ENCODE peak calls at places on chromosomes 7 and 10, in four cellular contexts. H is fibroblast of lung, D is stomach, Q is BE2C. W is an unnamed sample.

GRCh38 chr7:109696723-109697122 is 1127.0 kb downstream of the DNAJB9 start:
- DNase-seq in D (no peak), Q (no peak), H (no peak), W (no peak)

GRCh38 chr10:93921338-93921737 is 27.6 kb downstream of the SLC35G1 start:
- DNase-seq in D (no peak), Q (peak), H (no peak), W (no peak)

GRCh38 chr10:75883081-75883480 is 451.7 kb downstream of the LRMDA start:
- DNase-seq in D (no peak), Q (no peak), H (no peak), W (no peak)

GRCh38 chr10:70834448-70835151 is 18.9 kb downstream of the SGPL1 start:
- DNase-seq in Q (no peak), D (no peak), H (no peak), W (no peak)

GRCh38 chr7:117350027-117350426 is 27.2 kb upstream of the WNT2 start:
- DNase-seq in D (no peak), Q (no peak), H (no peak), W (no peak)

GRCh38 chr10:128843972-128844371 is 623.1 kb upstream of the MGMT start:
- DNase-seq in Q (no peak), H (no peak), D (no peak), W (no peak)

GRCh38 chr7:38383281-38383680 is 109.8 kb upstream of the TARP start:
- DNase-seq in Q (no peak), H (peak), D (no peak), W (no peak)

GRCh38 chr7:100570954-100571828 is 2.5 kb downstream of the SAP25 start:
- DNase-seq in H (peak), Q (no peak), D (no peak), W (no peak)

GRCh38 chr10:105042906-105043552 is 401.9 kb downstream of the SORCS3 start:
- DNase-seq in H (no peak), Q (no peak), D (no peak), W (no peak)

GRCh38 chr10:124091646-124092269 is 1.6 kb downstream of the CHST15 start:
- DNase-seq in H (peak), D (no peak), Q (peak), W (no peak)

GRCh38 chr7:99728615-99729014 is 6.4 kb downstream of the CYP3A7 start:
- DNase-seq in Q (no peak), H (no peak), D (no peak), W (no peak)

GRCh38 chr10:116669832-116670644 is 49.3 kb downstream of the PNLIPRP2 start:
- DNase-seq in H (peak), Q (peak), D (no peak), W (no peak)

GRCh38 chr10:5325076-5325475 is 39.7 kb upstream of the UCN3 start:
- DNase-seq in H (no peak), Q (no peak), D (no peak), W (no peak)

GRCh38 chr10:91909178-91909677 is at the start of gene FGFBP3:
- DNase-seq in Q (peak), D (no peak), H (peak), W (no peak)

GRCh38 chr7:135143874-135144668 is 3.8 kb upstream of the TMEM140 start:
- DNase-seq in H (no peak), Q (no peak), D (no peak), W (no peak)

GRCh38 chr10:110226555-110226925 is 19.1 kb downstream of the MXI1 start:
- DNase-seq in D (peak), Q (peak), H (peak), W (peak)

GRCh38 chr7:75951506-75951905 is 36.6 kb downstream of the POR start:
- DNase-seq in Q (no peak), D (no peak), H (peak), W (no peak)

GRCh38 chr10:103395754-103396066 is 565 bp downstream of the ATP5MK start:
- DNase-seq in H (peak), D (no peak), Q (no peak), W (no peak)

GRCh38 chr10:12042409-12042796 is 206 bp downstream of the UPF2 start:
- DNase-seq in H (peak), Q (peak), D (peak), W (no peak)

GRCh38 chr10:69421611-69422308 is 5.0 kb upstream of the TACR2 start:
- DNase-seq in D (no peak), H (no peak), Q (no peak), W (no peak)

GRCh38 chr10:4561301-4561700 is 264.7 kb upstream of the AKR1E2 start:
- DNase-seq in Q (no peak), H (no peak), D (no peak), W (no peak)

GRCh38 chr10:117216611-117217195 is 19.4 kb downstream of the KCNK18 start:
- DNase-seq in H (peak), Q (peak), D (peak), W (peak)

GRCh38 chr7:24572421-24573007 is 738 bp upstream of the PALS2 start:
- DNase-seq in Q (peak), D (no peak), H (peak), W (peak)

GRCh38 chr10:21527634-21528451 is 2.4 kb upstream of the SKIDA1 start:
- DNase-seq in D (no peak), H (peak), Q (no peak), W (no peak)

GRCh38 chr7:43700059-43700501 is 29.2 kb downstream of the COA1 start:
- DNase-seq in Q (no peak), D (no peak), H (peak), W (no peak)

GRCh38 chr7:39458346-39458745 is 107.9 kb upstream of the YAE1 start:
- DNase-seq in Q (peak), H (no peak), D (no peak), W (no peak)

GRCh38 chr10:82397859-82398258 is 522.9 kb downstream of the NRG3 start:
- DNase-seq in H (no peak), Q (peak), D (no peak), W (no peak)

GRCh38 chr10:101228682-101229274 is 485 bp downstream of the LBX1 start:
- DNase-seq in H (no peak), Q (no peak), D (no peak), W (no peak)

GRCh38 chr7:87027900-87028299 is 31.6 kb downstream of the ELAPOR2 start:
- DNase-seq in Q (no peak), H (no peak), D (no peak), W (no peak)

GRCh38 chr10:86366033-86366901 is at the start of gene GRID1:
- DNase-seq in H (peak), Q (peak), D (no peak), W (no peak)

GRCh38 chr10:130171196-130171595 is 35.0 kb downstream of the GLRX3 start:
- DNase-seq in Q (no peak), D (no peak), H (no peak), W (no peak)

GRCh38 chr7:2760098-2760889 is 72.3 kb downstream of the AMZ1 start:
- DNase-seq in H (peak), D (peak), Q (peak), W (no peak)

GRCh38 chr10:119654540-119654939 is 3.4 kb downstream of the BAG3 start:
- DNase-seq in H (no peak), Q (peak), D (peak), W (no peak)

GRCh38 chr7:119270045-119270464 is 1002.9 kb upstream of the KCND2 start:
- DNase-seq in H (peak), Q (peak), D (peak), W (no peak)

GRCh38 chr7:152108359-152108758 is 82.9 kb downstream of the GALNT11 start:
- DNase-seq in H (no peak), D (no peak), Q (no peak), W (no peak)
- TF ChIP-seq CTCF in H (no peak), D (no peak), Q (no peak), W (no peak)

GRCh38 chr7:150927157-150927953 is 50.8 kb downstream of the KCNH2 start:
- DNase-seq in D (no peak), Q (no peak), H (no peak), W (no peak)

GRCh38 chr7:150924256-150924851 is 53.8 kb downstream of the KCNH2 start:
- DNase-seq in H (no peak), D (peak), Q (no peak), W (no peak)

GRCh38 chr7:150931199-150931869 is 46.8 kb downstream of the KCNH2 start:
- DNase-seq in H (no peak), Q (peak), D (peak), W (no peak)

GRCh38 chr7:150926066-150926465 is 52.1 kb downstream of the KCNH2 start:
- DNase-seq in H (no peak), D (no peak), Q (no peak), W (no peak)

GRCh38 chr7:150927954-150928340 is 50.2 kb downstream of the KCNH2 start:
- DNase-seq in H (no peak), D (no peak), Q (no peak), W (no peak)
- TF ChIP-seq CTCF in H (peak), D (no peak), Q (peak), W (no peak)

DNA sequence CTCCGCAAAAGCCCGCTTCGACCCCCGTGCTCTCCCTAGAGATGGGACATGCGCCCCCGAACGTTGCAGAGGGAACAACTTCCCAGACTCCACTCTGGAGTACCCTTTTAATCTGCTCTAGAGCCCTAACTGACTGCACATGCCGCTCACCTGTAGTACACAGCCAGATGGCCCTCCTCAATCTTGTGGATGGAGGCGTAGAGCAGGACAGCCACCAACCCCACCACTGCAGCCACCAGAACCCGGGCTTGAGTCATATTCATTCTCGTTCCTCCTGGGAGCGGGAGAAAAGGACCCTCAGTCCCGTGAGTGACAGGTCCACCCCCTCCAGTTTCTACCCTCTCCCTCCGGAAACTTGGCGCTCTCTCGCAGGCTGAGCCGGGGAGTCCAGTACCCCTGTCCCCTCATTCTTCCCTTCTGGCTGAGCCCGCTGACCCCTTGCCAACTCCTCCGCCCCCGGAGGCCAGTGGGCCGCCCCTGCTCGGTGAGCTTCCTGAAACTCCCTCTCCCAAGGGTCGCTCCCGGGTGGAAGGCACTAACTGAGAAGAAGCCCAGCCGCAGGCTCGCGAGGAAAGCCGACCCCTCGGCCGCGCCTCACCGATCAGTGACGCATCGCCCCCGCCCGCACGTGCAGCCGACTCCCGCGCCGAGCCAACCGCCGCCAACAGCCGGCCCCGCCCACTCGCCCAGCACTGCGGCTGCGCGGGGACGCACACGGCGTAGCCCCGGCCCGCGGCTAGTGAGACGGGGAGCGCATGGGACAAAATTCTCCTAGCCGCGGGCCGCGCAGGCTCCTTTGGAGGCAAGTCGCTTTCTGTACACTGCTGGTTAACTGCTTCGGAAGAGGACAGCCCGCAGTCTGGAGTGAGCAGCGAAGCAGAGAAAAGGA is at the start of gene ERLIN1:
- DNase-seq in Q (peak), D (peak), H (peak), W (peak)
- TF ChIP-seq CTCF in Q (no peak), D (no peak), H (no peak), W (no peak)

DNA sequence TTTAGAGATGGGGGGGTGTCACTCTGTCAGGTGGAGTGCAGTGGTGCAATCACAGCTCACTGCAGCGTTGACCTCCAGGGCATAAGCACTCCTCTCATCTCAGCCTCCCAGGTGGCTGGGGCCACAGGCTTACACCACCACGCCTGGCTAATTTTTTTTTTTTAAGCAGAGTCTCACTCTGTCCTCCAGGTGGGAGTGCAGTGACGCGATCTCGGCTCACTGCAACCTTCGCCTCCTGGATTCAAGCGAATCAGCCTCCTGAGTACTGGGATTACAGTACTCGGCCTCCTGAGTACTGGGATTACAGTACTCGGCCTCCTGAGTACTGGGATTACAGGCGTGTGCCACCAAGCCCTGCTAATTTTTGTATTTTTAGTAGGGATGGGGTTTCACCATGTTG is 23.6 kb upstream of the PPIA start:
- DNase-seq in H (no peak), Q (no peak), D (no peak), W (no peak)
- TF ChIP-seq CTCF in H (no peak), Q (peak), D (no peak), W (no peak)

GRCh38 chr7:56081626-56082340 is 11.0 kb downstream of the PHKG1 start:
- DNase-seq in D (no peak), H (no peak), Q (no peak), W (no peak)

GRCh38 chr7:56077681-56078080 is 13.6 kb downstream of the SUMF2 start:
- DNase-seq in H (no peak), D (no peak), Q (no peak), W (no peak)

GRCh38 chr7:56083150-56083785 is 9.5 kb downstream of the PHKG1 start:
- DNase-seq in D (no peak), H (no peak), Q (peak), W (no peak)

GRCh38 chr7:56078196-56078595 is 14.1 kb downstream of the SUMF2 start:
- DNase-seq in D (no peak), Q (no peak), H (no peak), W (no peak)

DNA sequence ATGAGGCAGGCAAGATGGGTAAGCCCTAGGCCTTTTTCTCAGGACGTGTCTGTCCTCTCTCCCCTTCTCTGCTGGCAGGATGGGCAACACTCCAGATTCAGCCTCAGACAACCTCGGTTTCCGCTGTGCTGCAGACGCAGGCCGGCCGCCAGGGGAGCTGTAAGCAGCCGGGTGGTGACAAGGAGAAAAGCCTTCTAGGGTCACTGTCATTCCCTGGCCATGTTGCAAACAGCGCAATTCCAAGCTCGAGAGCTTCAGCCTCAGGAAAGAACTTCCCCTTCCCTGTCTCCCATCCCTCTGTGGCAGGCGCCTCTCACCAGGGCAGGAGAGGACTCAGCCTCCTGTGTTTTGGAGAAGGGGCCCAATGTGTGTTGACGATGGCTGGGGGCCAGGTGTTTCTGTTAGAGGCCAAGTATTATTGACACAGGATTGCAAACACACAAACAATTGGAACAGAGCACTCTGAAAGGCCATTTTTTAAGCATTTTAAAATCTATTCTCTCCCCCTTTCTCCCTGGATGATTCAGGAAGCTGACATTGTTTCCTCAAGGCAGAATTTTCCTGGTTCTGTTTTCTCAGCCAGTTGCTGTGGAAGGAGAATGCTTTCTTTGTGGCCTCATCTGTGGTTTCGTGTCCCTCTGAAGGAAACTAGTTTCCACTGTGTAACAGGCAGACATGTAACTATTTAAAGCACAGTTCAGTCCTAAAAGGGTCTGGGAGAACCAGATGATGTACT is 13.1 kb downstream of the PHKG1 start:
- DNase-seq in H (peak), D (peak), Q (peak), W (no peak)
- TF ChIP-seq CTCF in H (peak), D (peak), Q (peak), W (no peak)

GRCh38 chr10:58775960-58776574 is 263.4 kb downstream of the BICC1 start:
- DNase-seq in Q (peak), H (peak), D (no peak), W (no peak)
- TF ChIP-seq CTCF in Q (no peak), H (no peak), D (no peak), W (no peak)

GRCh38 chr7:105880571-105881330 is 4.4 kb upstream of the ATXN7L1 start:
- DNase-seq in Q (no peak), D (peak), H (no peak), W (no peak)

GRCh38 chr7:105877736-105878135 is 1.3 kb upstream of the ATXN7L1 start:
- DNase-seq in H (no peak), Q (no peak), D (no peak), W (no peak)

GRCh38 chr7:105878746-105879605 is 2.6 kb upstream of the ATXN7L1 start:
- DNase-seq in D (no peak), H (no peak), Q (no peak), W (no peak)

GRCh38 chr7:105879782-105880181 is 3.4 kb upstream of the ATXN7L1 start:
- DNase-seq in Q (no peak), H (no peak), D (no peak), W (no peak)

GRCh38 chr7:105881439-105881838 is 5.0 kb upstream of the ATXN7L1 start:
- DNase-seq in Q (no peak), D (no peak), H (no peak), W (no peak)
- TF ChIP-seq CTCF in Q (no peak), D (no peak), H (no peak), W (no peak)

GRCh38 chr10:79454259-79454658 is 8.8 kb upstream of the ZCCHC24 start:
- DNase-seq in D (no peak), H (peak), Q (no peak), W (no peak)

GRCh38 chr10:79451046-79451699 is 5.7 kb upstream of the ZCCHC24 start:
- DNase-seq in H (no peak), Q (no peak), D (no peak), W (no peak)

GRCh38 chr10:79449181-79450146 is 4.0 kb upstream of the ZCCHC24 start:
- DNase-seq in D (peak), H (no peak), Q (no peak), W (no peak)

GRCh38 chr10:79453392-79453791 is 8.0 kb upstream of the ZCCHC24 start:
- DNase-seq in H (no peak), D (no peak), Q (no peak), W (no peak)

DNA sequence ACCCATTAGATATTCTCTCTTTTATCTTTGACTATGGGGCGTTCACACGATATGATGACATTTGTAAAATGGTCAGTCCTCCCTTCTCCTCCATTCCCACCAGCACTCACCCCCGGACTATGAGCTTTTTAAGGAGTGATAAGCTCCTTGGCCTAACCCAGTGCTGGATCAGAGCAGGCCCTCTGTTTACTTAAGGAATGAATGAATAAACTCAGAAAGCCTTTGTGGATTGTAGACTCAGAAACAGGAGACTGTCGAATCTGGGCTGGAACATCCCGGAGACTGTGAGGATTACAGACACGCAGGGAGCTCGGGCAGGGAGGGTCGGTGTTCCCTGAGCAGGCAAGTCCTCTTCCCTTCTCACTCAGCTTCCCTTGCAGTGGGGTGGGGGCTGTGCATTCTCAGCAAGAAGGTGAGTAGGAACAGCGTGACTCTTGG is 6.8 kb upstream of the ZCCHC24 start:
- DNase-seq in D (no peak), H (peak), Q (no peak), W (no peak)
- TF ChIP-seq CTCF in D (no peak), H (no peak), Q (no peak), W (no peak)